ENCODE peak calls at places on chromosomes 2 and 18, in eight cellular contexts. U, Y, I, P, A, M, J and V are unnamed samples.

GRCh38 chr2:102284611-102285010 is 26.8 kb upstream of the IL1RL1 start:
- DNase-seq in U (no peak), Y (peak), I (no peak), P (no peak), A (no peak), M (no peak), J (no peak), V (no peak)

GRCh38 chr18:13447621-13448020 is 229.1 kb downstream of the LDLRAD4 start:
- DNase-seq in U (peak), Y (peak), I (peak), P (no peak), A (no peak), M (peak), J (no peak), V (peak)

GRCh38 chr2:98768765-98769476 is 38.0 kb upstream of the MGAT4A start:
- DNase-seq in U (peak), Y (peak), I (peak), P (no peak), A (no peak), M (no peak), J (no peak), V (no peak)

GRCh38 chr18:31631526-31631925 is 39.8 kb downstream of the TTR start:
- DNase-seq in U (no peak), Y (no peak), I (no peak), P (no peak), A (no peak), M (no peak), J (no peak), V (no peak)

GRCh38 chr2:169877406-169877805 is 50.2 kb downstream of the UBR3 start:
- DNase-seq in U (no peak), Y (peak), I (no peak), P (no peak), A (no peak), M (peak), J (no peak), V (no peak)

GRCh38 chr18:22964116-22964515 is 31.0 kb downstream of the RBBP8 start:
- DNase-seq in U (no peak), Y (peak), I (no peak), P (no peak), A (no peak), M (no peak), J (no peak), V (no peak)

GRCh38 chr2:238379096-238379810 is 47.5 kb upstream of the ASB1 start:
- DNase-seq in U (no peak), Y (peak), I (peak), P (peak), A (peak), M (no peak), J (no peak), V (no peak)

GRCh38 chr2:175871331-175871730 is 130.7 kb downstream of the LNPK start:
- DNase-seq in U (no peak), Y (peak), I (no peak), P (no peak), A (no peak), M (no peak), J (no peak), V (no peak)

GRCh38 chr2:170819941-170820646 is 3.4 kb downstream of the GAD1 start:
- DNase-seq in U (no peak), Y (no peak), I (no peak), P (no peak), A (no peak), M (no peak), J (no peak), V (no peak)

GRCh38 chr18:68469049-68469625 is 245.8 kb downstream of the TMX3 start:
- DNase-seq in U (no peak), Y (no peak), I (no peak), P (no peak), A (no peak), M (no peak), J (no peak), V (no peak)

GRCh38 chr2:240240017-240240416 is 99.6 kb upstream of the OTOS start:
- DNase-seq in U (no peak), Y (no peak), I (no peak), P (no peak), A (no peak), M (no peak), J (no peak), V (no peak)

GRCh38 chr2:190382851-190383250 is 25.3 kb upstream of the MFSD6 start:
- DNase-seq in U (peak), Y (peak), I (peak), P (no peak), A (peak), M (peak), J (peak), V (no peak)

GRCh38 chr18:13915391-13915790 is at the start of gene MC2R:
- DNase-seq in U (no peak), Y (no peak), I (no peak), P (no peak), A (no peak), M (no peak), J (no peak), V (no peak)

GRCh38 chr2:127606594-127607398 is 39.2 kb upstream of the GPR17 start:
- DNase-seq in U (no peak), Y (no peak), I (no peak), P (no peak), A (no peak), M (no peak), J (no peak), V (no peak)

GRCh38 chr2:45649855-45650806 is 1.3 kb upstream of the PRKCE start:
- DNase-seq in U (peak), Y (peak), I (peak), P (no peak), A (peak), M (peak), J (no peak), V (peak)

GRCh38 chr18:48216639-48217280 is 192.4 kb downstream of the ZBTB7C start:
- DNase-seq in U (no peak), Y (no peak), I (no peak), P (no peak), A (no peak), M (no peak), J (no peak), V (no peak)

GRCh38 chr2:230416061-230416721 is at the start of gene SP100:
- DNase-seq in U (no peak), Y (peak), I (peak), P (peak), A (peak), M (no peak), J (no peak), V (peak)

GRCh38 chr18:10314111-10314510 is 140.3 kb upstream of the APCDD1 start:
- DNase-seq in U (no peak), Y (no peak), I (no peak), P (no peak), A (no peak), M (no peak), J (no peak), V (no peak)

GRCh38 chr18:5879479-5879882 is 15.8 kb downstream of the TMEM200C start:
- DNase-seq in U (peak), Y (peak), I (peak), P (peak), A (peak), M (no peak), J (no peak), V (no peak)

GRCh38 chr2:59339121-59339836 is 1098.2 kb upstream of the FANCL start:
- DNase-seq in U (no peak), Y (no peak), I (no peak), P (no peak), A (no peak), M (no peak), J (no peak), V (no peak)

GRCh38 chr2:62074233-62074632 is 121.7 kb upstream of the B3GNT2 start:
- DNase-seq in U (no peak), Y (no peak), I (no peak), P (no peak), A (no peak), M (no peak), J (no peak), V (no peak)